ENCODE peak calls at places on chromosomes 1 and 21, in nine cellular contexts. U, C, D, P, O, M, V, J and I are unnamed samples.

GRCh38 chr1:169526120-169526832 is 40.5 kb upstream of the SLC19A2 start:
- DNase-seq in U (no peak), C (no peak), D (no peak), P (no peak), O (no peak), M (no peak), V (no peak), J (no peak), I (no peak)

GRCh38 chr1:244231572-244232315 is 180.7 kb downstream of the ZBTB18 start:
- DNase-seq in U (peak), C (no peak), D (no peak), P (peak), O (no peak), M (peak), V (no peak), J (no peak), I (no peak)

GRCh38 chr1:27536767-27537166 is 46.8 kb upstream of the WASF2 start:
- DNase-seq in U (peak), C (no peak), D (peak), P (peak), O (no peak), M (peak), V (peak), J (no peak), I (no peak)

GRCh38 chr1:174364996-174365760 is 82.6 kb upstream of the GPR52 start:
- DNase-seq in U (no peak), C (no peak), D (no peak), P (no peak), O (no peak), M (no peak), V (no peak), J (no peak), I (no peak)

GRCh38 chr21:42607525-42608102 is 45.8 kb upstream of the PDE9A start:
- DNase-seq in U (no peak), C (peak), D (no peak), P (no peak), O (no peak), M (no peak), V (no peak), J (no peak), I (no peak)

GRCh38 chr1:6635910-6636760 is 11.5 kb downstream of the THAP3 start:
- DNase-seq in U (no peak), C (no peak), D (no peak), P (no peak), O (no peak), M (no peak), V (no peak), J (no peak), I (no peak)

GRCh38 chr1:170664828-170665617 is 1.1 kb downstream of the PRRX1 start:
- DNase-seq in U (peak), C (no peak), D (peak), P (peak), O (peak), M (peak), V (no peak), J (no peak), I (peak)

GRCh38 chr1:157819886-157820285 is at the start of gene FCRL1:
- DNase-seq in U (no peak), C (no peak), D (no peak), P (no peak), O (no peak), M (no peak), V (no peak), J (no peak), I (no peak)

GRCh38 chr1:12095822-12096263 is 32.7 kb downstream of the TNFRSF8 start:
- DNase-seq in U (peak), C (no peak), D (no peak), P (peak), O (no peak), M (no peak), V (no peak), J (peak), I (no peak)

GRCh38 chr1:54894271-54894670 is 7.3 kb upstream of the DHCR24 start:
- DNase-seq in U (no peak), C (no peak), D (no peak), P (no peak), O (no peak), M (no peak), V (no peak), J (no peak), I (no peak)

GRCh38 chr1:2314297-2314802 is 77.0 kb downstream of the MORN1 start:
- DNase-seq in U (no peak), C (no peak), D (peak), P (peak), O (peak), M (peak), V (no peak), J (peak), I (no peak)

GRCh38 chr1:227372662-227373061 is 54.4 kb upstream of the CDC42BPA start:
- DNase-seq in U (peak), C (no peak), D (no peak), P (no peak), O (no peak), M (peak), V (peak), J (no peak), I (no peak)

GRCh38 chr1:16109571-16109970 is 36.1 kb upstream of the FAM131C start:
- DNase-seq in U (peak), C (no peak), D (no peak), P (no peak), O (no peak), M (peak), V (no peak), J (no peak), I (no peak)

GRCh38 chr1:73813726-73814125 is 384.2 kb downstream of the LRRIQ3 start:
- DNase-seq in U (peak), C (no peak), D (peak), P (no peak), O (no peak), M (peak), V (no peak), J (no peak), I (no peak)

GRCh38 chr1:229254910-229255541 is 15.9 kb upstream of the RAB4A start:
- DNase-seq in U (no peak), C (no peak), D (peak), P (peak), O (no peak), M (peak), V (no peak), J (no peak), I (no peak)
- TF ChIP-seq CTCF in U (peak), C (no peak), D (peak), P (peak), O (peak), M (peak), V (peak), J (peak), I (peak)

GRCh38 chr1:26159113-26160039 is 497 bp downstream of the FAM110D start:
- DNase-seq in U (no peak), C (no peak), D (no peak), P (no peak), O (no peak), M (no peak), V (no peak), J (peak), I (peak)

GRCh38 chr1:26160527-26161407 is 1.9 kb downstream of the FAM110D start:
- DNase-seq in U (no peak), C (no peak), D (no peak), P (no peak), O (no peak), M (no peak), V (no peak), J (peak), I (peak)

GRCh38 chr1:26163684-26164035 is 4.8 kb downstream of the FAM110D start:
- DNase-seq in U (no peak), C (no peak), D (no peak), P (no peak), O (no peak), M (no peak), V (no peak), J (no peak), I (peak)

GRCh38 chr1:26162220-26162703 is 3.4 kb downstream of the FAM110D start:
- DNase-seq in U (peak), C (no peak), D (no peak), P (no peak), O (no peak), M (no peak), V (no peak), J (no peak), I (no peak)

GRCh38 chr1:26161408-26162219 is 2.7 kb downstream of the FAM110D start:
- DNase-seq in U (peak), C (no peak), D (peak), P (peak), O (peak), M (peak), V (no peak), J (peak), I (peak)
- TF ChIP-seq CTCF in U (peak), C (no peak), D (peak), P (peak), O (no peak), M (no peak), V (no peak), J (peak), I (peak)

DNA sequence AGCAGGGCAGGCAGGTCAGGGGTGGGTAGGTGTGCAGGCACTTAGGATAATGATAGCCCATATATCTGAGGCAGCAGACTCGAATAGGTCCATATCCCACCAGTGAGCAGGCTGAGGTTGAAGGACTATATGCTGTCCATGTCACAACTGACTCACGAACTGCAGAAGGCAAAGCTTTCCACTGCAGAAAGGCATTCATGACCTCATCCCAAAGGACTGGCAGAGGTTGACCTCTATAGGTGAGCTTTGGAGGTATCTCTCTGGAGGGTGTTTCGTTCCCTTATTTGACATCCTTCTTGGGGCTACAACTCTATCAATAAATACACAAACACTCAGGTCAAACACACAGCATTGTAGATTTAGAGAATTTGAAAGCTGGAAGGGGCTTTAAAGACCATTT is 42.8 kb upstream of the MARK1 start:
- DNase-seq in U (no peak), C (no peak), D (peak), P (no peak), O (no peak), M (peak), V (no peak), J (no peak), I (no peak)
- TF ChIP-seq CTCF in U (no peak), C (no peak), D (peak), P (no peak), O (no peak), M (no peak), V (no peak), J (no peak), I (no peak)

GRCh38 chr1:66929999-66930822 is 5.4 kb downstream of the MIER1 start:
- DNase-seq in U (peak), C (peak), D (peak), P (peak), O (peak), M (peak), V (peak), J (peak), I (peak)
- TF ChIP-seq CTCF in U (peak), C (peak), D (peak), P (no peak), O (peak), M (no peak), V (peak), J (peak), I (peak)

GRCh38 chr1:32612189-32612881 is 38.0 kb downstream of the ZBTB8OS start:
- DNase-seq in U (peak), C (peak), D (peak), P (peak), O (peak), M (peak), V (peak), J (peak), I (no peak)
- TF ChIP-seq CTCF in U (peak), C (peak), D (peak), P (peak), O (peak), M (peak), V (no peak), J (peak), I (peak)

DNA sequence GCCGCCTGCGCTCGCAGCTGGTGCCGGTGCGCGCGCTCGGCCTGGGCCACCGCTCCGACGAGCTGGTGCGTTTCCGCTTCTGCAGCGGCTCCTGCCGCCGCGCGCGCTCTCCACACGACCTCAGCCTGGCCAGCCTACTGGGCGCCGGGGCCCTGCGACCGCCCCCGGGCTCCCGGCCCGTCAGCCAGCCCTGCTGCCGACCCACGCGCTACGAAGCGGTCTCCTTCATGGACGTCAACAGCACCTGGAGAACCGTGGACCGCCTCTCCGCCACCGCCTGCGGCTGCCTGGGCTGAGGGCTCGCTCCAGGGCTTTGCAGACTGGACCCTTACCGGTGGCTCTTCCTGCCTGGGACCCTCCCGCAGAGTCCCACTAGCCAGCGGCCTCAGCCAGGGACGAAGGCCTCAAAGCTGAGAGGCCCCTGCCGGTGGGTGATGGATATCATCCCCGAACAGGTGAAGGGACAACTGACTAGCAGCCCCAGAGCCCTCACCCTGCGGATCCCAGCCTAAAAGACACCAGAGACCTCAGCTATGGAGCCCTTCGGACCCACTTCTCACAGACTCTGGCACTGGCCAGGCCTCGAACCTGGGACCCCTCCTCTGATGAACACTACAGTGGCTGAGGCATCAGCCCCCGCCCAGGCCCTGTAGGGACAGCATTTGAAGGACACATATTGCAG is 3.0 kb downstream of the ARTN start:
- DNase-seq in U (peak), C (no peak), D (peak), P (no peak), O (no peak), M (peak), V (no peak), J (no peak), I (no peak)
- TF ChIP-seq CTCF in U (peak), C (peak), D (no peak), P (no peak), O (no peak), M (no peak), V (peak), J (no peak), I (peak)

GRCh38 chr1:220013497-220013896 is 32.8 kb downstream of the EPRS1 start:
- DNase-seq in U (no peak), C (no peak), D (no peak), P (peak), O (no peak), M (peak), V (no peak), J (no peak), I (no peak)

GRCh38 chr1:220012259-220012658 is 34.0 kb downstream of the EPRS1 start:
- DNase-seq in U (no peak), C (no peak), D (no peak), P (peak), O (no peak), M (no peak), V (no peak), J (no peak), I (no peak)

GRCh38 chr1:220007438-220007837 is 38.9 kb downstream of the EPRS1 start:
- DNase-seq in U (no peak), C (no peak), D (no peak), P (peak), O (no peak), M (no peak), V (no peak), J (no peak), I (no peak)

DNA sequence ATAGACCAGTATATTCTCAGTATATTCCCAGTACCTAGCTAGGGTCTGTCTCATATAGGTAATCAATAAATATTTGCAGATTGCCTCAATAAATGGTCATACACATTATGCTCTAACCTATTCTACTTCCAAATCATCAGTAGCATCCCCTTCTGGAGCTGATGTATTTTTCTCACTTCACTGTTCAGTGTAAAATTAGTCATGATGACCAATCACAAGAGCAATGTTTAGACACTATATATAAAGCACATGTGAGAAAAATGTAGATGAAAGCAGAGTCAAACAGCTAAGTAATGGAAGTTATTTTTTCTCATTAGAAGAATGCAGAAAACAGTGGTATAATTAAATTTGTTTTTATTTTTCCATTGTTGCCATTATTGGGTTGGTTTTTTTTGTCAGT is 34.7 kb downstream of the EPRS1 start:
- DNase-seq in U (no peak), C (no peak), D (no peak), P (no peak), O (no peak), M (no peak), V (no peak), J (no peak), I (no peak)
- TF ChIP-seq CTCF in U (no peak), C (no peak), D (no peak), P (no peak), O (no peak), M (no peak), V (no peak), J (no peak), I (no peak)

GRCh38 chr1:48873944-48874343 is 97.3 kb upstream of the BEND5 start:
- DNase-seq in U (no peak), C (no peak), D (no peak), P (peak), O (no peak), M (no peak), V (no peak), J (no peak), I (no peak)

GRCh38 chr1:48864913-48865312 is 88.2 kb upstream of the BEND5 start:
- DNase-seq in U (no peak), C (no peak), D (no peak), P (no peak), O (no peak), M (peak), V (no peak), J (no peak), I (no peak)

GRCh38 chr1:48875736-48876135 is 99.0 kb upstream of the BEND5 start:
- DNase-seq in U (no peak), C (no peak), D (no peak), P (no peak), O (no peak), M (no peak), V (no peak), J (no peak), I (no peak)

GRCh38 chr1:48869116-48869893 is 92.6 kb upstream of the BEND5 start:
- DNase-seq in U (peak), C (no peak), D (no peak), P (peak), O (no peak), M (peak), V (peak), J (no peak), I (no peak)

DNA sequence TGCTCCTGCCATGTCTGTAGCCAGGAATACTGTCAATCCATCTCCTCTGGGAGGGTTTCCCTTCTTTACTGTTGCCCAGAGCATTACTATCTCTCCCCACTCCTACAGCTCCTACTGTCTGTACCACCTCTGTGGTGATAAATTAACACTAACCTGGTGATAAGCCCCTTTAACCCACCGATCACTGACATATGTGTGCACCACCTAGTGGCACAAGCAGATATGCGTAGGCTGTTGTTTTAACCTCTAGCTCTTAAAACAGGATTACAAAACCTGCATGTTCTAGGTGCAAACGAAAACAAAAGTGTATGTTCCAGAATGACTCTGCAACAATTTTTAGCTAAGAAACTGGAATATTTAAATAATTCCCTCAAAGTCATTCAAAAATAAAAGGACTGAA is 93.9 kb upstream of the BEND5 start:
- DNase-seq in U (no peak), C (no peak), D (peak), P (no peak), O (no peak), M (peak), V (no peak), J (no peak), I (no peak)
- TF ChIP-seq CTCF in U (peak), C (no peak), D (peak), P (peak), O (no peak), M (peak), V (peak), J (peak), I (peak)

GRCh38 chr1:10561497-10561896 is 86.7 kb downstream of the PEX14 start:
- DNase-seq in U (peak), C (no peak), D (no peak), P (peak), O (no peak), M (peak), V (peak), J (no peak), I (no peak)

GRCh38 chr1:10557714-10558113 is 83.0 kb downstream of the PEX14 start:
- DNase-seq in U (no peak), C (no peak), D (no peak), P (no peak), O (no peak), M (no peak), V (no peak), J (no peak), I (no peak)

GRCh38 chr1:10559386-10559785 is 84.6 kb downstream of the PEX14 start:
- DNase-seq in U (no peak), C (no peak), D (no peak), P (no peak), O (no peak), M (no peak), V (no peak), J (no peak), I (no peak)

GRCh38 chr1:10564063-10564462 is 89.3 kb downstream of the PEX14 start:
- DNase-seq in U (no peak), C (no peak), D (no peak), P (no peak), O (no peak), M (no peak), V (no peak), J (no peak), I (no peak)

GRCh38 chr1:10561955-10562354 is 87.2 kb downstream of the PEX14 start:
- DNase-seq in U (peak), C (no peak), D (no peak), P (no peak), O (no peak), M (peak), V (no peak), J (no peak), I (no peak)
- TF ChIP-seq CTCF in U (peak), C (no peak), D (peak), P (peak), O (no peak), M (peak), V (no peak), J (no peak), I (peak)

GRCh38 chr1:210696709-210697108 is 368.0 kb downstream of the HHAT start:
- DNase-seq in U (no peak), C (no peak), D (no peak), P (no peak), O (no peak), M (no peak), V (no peak), J (no peak), I (no peak)
- TF ChIP-seq CTCF in U (no peak), C (no peak), D (no peak), P (no peak), O (no peak), M (no peak), V (no peak), J (no peak), I (no peak)